ENCODE peak calls at places on chromosomes 13 and 19, in four cellular contexts. U is endothelial cell, D is progenitor cell of endocrine pancreas, F is type B pancreatic cell. J is an unnamed sample.

GRCh38 chr13:53873558-53873957 is 844.9 kb downstream of the OLFM4 start:
- DNase-seq in U (no peak), D (no peak), F (no peak), J (no peak)

GRCh38 chr13:102933076-102933922 is 87.5 kb downstream of the ERCC5 start:
- DNase-seq in U (no peak), D (no peak), F (no peak), J (no peak)

GRCh38 chr19:372306-372890 is 27.8 kb upstream of the MIER2 start:
- DNase-seq in U (no peak), D (no peak), F (peak), J (peak)

GRCh38 chr19:19123386-19123785 is 14.9 kb downstream of the TMEM161A start:
- DNase-seq in U (no peak), D (no peak), F (no peak), J (no peak)

GRCh38 chr19:49631610-49632192 is 8.2 kb downstream of the RRAS start:
- DNase-seq in U (no peak), D (no peak), F (no peak), J (no peak)

GRCh38 chr13:41505209-41505835 is 48.0 kb downstream of the RGCC start:
- DNase-seq in U (no peak), D (no peak), F (no peak), J (peak)

GRCh38 chr19:33427801-33428626 is 54.5 kb downstream of the CEBPG start:
- DNase-seq in U (no peak), D (no peak), F (no peak), J (no peak)

GRCh38 chr19:49512970-49513745 is 697 bp downstream of the FCGRT start:
- DNase-seq in U (peak), D (peak), F (no peak), J (no peak)

GRCh38 chr13:103815619-103816018 is 749.4 kb upstream of the SLC10A2 start:
- DNase-seq in U (no peak), D (no peak), F (no peak), J (no peak)

GRCh38 chr13:25756916-25757315 is 294.9 kb downstream of the SHISA2 start:
- DNase-seq in U (no peak), D (no peak), F (no peak), J (no peak)

GRCh38 chr13:71522976-71523517 is 344.0 kb downstream of the DACH1 start:
- DNase-seq in U (no peak), D (no peak), F (no peak), J (no peak)

GRCh38 chr19:18349524-18350128 is 9.2 kb downstream of the PGPEP1 start:
- DNase-seq in U (peak), D (no peak), F (no peak), J (no peak)

GRCh38 chr13:43986395-43986794 is 106.7 kb downstream of the LACC1 start:
- DNase-seq in U (no peak), D (no peak), F (no peak), J (no peak)

DNA sequence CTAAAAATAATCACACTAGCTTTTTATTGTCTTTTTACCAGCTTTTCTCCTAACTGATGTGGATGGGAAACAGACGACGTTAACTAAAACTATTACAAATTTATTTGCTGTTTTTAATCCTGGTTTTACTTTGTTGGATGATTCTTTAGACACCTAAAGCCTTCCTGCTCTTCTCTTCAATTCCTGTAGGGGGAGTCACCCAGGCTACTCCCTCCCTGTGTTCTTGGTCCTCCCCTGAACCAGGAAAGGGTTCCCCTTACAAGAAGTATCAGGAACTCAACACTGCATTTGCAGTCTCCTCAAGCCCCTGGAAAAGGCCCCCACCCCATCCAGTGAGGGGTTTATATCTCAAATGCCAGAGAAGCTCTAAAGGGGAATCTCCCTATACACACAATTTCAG is 206.1 kb downstream of the SUCLA2 start:
- DNase-seq in U (no peak), D (no peak), F (no peak), J (no peak)
- TF ChIP-seq CTCF in U (peak), D (peak), F (peak), J (peak)

GRCh38 chr19:42122691-42123607 is 9.3 kb downstream of the POU2F2 start:
- DNase-seq in U (no peak), D (no peak), F (no peak), J (no peak)
- TF ChIP-seq CTCF in U (no peak), D (no peak), F (no peak), J (no peak)

DNA sequence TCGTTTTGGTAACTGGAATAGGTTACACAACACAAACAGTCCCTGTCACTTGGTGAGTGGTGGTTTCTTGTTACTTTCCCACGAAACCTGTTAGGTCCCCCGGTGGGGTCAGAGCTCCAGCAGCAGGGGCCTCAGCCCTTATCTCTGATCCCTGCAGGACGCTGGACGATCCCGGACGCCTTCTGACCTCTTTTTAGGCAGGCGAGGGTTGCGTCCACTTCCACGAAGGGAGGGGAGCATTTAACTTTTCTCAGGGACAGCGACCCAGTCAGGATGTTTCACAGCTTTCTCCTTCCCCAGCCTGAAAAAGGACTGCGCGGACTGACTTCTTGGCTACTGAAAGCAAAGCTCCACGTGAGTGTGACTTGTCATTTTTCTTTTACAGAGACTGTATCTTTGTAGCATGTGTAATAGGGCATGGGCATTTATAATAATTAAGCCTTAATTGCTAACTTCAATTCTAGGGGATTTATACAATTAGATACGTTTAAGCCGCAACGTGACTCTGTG is 715 bp downstream of the ZNF234 start:
- DNase-seq in U (peak), D (no peak), F (no peak), J (no peak)
- TF ChIP-seq CTCF in U (no peak), D (no peak), F (no peak), J (no peak)

GRCh38 chr19:35693422-35693821 is 10.9 kb upstream of the ZBTB32 start:
- DNase-seq in U (no peak), D (no peak), F (no peak), J (no peak)

GRCh38 chr19:35692010-35692409 is 12.3 kb upstream of the ZBTB32 start:
- DNase-seq in U (no peak), D (no peak), F (no peak), J (no peak)

GRCh38 chr19:35693835-35694599 is 10.3 kb upstream of the ZBTB32 start:
- DNase-seq in U (peak), D (peak), F (peak), J (peak)

GRCh38 chr19:35689836-35690235 is 14.5 kb upstream of the ZBTB32 start:
- DNase-seq in U (no peak), D (no peak), F (no peak), J (no peak)
- TF ChIP-seq CTCF in U (no peak), D (no peak), F (no peak), J (no peak)

GRCh38 chr13:83549671-83550070 is 332.6 kb downstream of the SLITRK1 start:
- DNase-seq in U (no peak), D (no peak), F (no peak), J (no peak)

GRCh38 chr13:83546476-83546875 is 335.8 kb downstream of the SLITRK1 start:
- DNase-seq in U (no peak), D (no peak), F (no peak), J (no peak)

GRCh38 chr13:83547043-83547442 is 335.2 kb downstream of the SLITRK1 start:
- DNase-seq in U (no peak), D (no peak), F (no peak), J (no peak)
- TF ChIP-seq CTCF in U (no peak), D (no peak), F (no peak), J (no peak)